ENCODE peak calls at places on chromosomes 12 and 14, in seven cellular contexts. One of them, this sample, is unnamed.

GRCh38 chr14:77238356-77238755 is 32.6 kb downstream of the NGB start:
- DNase-seq in activated CD4-positive, alpha-beta T cell treated with anti-CD3 and anti-CD28 coated beads, Interleukin-2, amount 50 U/mL, for 1 hour: no peak
- DNase-seq in NCI-H1417 treated with DMSO at 0.1 percent for 48 hours: no peak
- DNase-seq in GM03348: no peak
- DNase-seq in bronchial epithelial cell: no peak
- DNase-seq in sciatic nerve: no peak
- DNase-seq in lower leg skin: no peak
- DNase-seq in this sample: no peak

GRCh38 chr14:89386214-89386886 is 30.7 kb downstream of the FOXN3 start:
- DNase-seq in bronchial epithelial cell: no peak
- DNase-seq in NCI-H1417 treated with DMSO at 0.1 percent for 48 hours: no peak
- DNase-seq in GM03348: no peak
- DNase-seq in sciatic nerve: peak
- DNase-seq in activated CD4-positive, alpha-beta T cell treated with anti-CD3 and anti-CD28 coated beads, Interleukin-2, amount 50 U/mL, for 1 hour: no peak
- DNase-seq in lower leg skin: peak
- DNase-seq in this sample: no peak

GRCh38 chr12:20505056-20505455 is 136.7 kb downstream of the PDE3A start:
- DNase-seq in NCI-H1417 treated with DMSO at 0.1 percent for 48 hours: no peak
- DNase-seq in lower leg skin: no peak
- DNase-seq in activated CD4-positive, alpha-beta T cell treated with anti-CD3 and anti-CD28 coated beads, Interleukin-2, amount 50 U/mL, for 1 hour: no peak
- DNase-seq in sciatic nerve: no peak
- DNase-seq in bronchial epithelial cell: no peak
- DNase-seq in GM03348: no peak
- DNase-seq in this sample: no peak

GRCh38 chr14:61421212-61421923 is 100.0 kb downstream of the PRKCH start:
- DNase-seq in lower leg skin: no peak
- DNase-seq in GM03348: no peak
- DNase-seq in activated CD4-positive, alpha-beta T cell treated with anti-CD3 and anti-CD28 coated beads, Interleukin-2, amount 50 U/mL, for 1 hour: no peak
- DNase-seq in bronchial epithelial cell: peak
- DNase-seq in NCI-H1417 treated with DMSO at 0.1 percent for 48 hours: no peak
- DNase-seq in sciatic nerve: no peak
- DNase-seq in this sample: no peak

GRCh38 chr12:75446857-75447256 is 33.7 kb upstream of the GLIPR1 start:
- DNase-seq in activated CD4-positive, alpha-beta T cell treated with anti-CD3 and anti-CD28 coated beads, Interleukin-2, amount 50 U/mL, for 1 hour: no peak
- DNase-seq in lower leg skin: no peak
- DNase-seq in GM03348: peak
- DNase-seq in NCI-H1417 treated with DMSO at 0.1 percent for 48 hours: no peak
- DNase-seq in bronchial epithelial cell: peak
- DNase-seq in sciatic nerve: no peak
- DNase-seq in this sample: no peak

GRCh38 chr14:86799244-86799647 is 1193.7 kb downstream of the GALC start:
- DNase-seq in NCI-H1417 treated with DMSO at 0.1 percent for 48 hours: no peak
- DNase-seq in bronchial epithelial cell: peak
- DNase-seq in sciatic nerve: no peak
- DNase-seq in GM03348: peak
- DNase-seq in lower leg skin: no peak
- DNase-seq in activated CD4-positive, alpha-beta T cell treated with anti-CD3 and anti-CD28 coated beads, Interleukin-2, amount 50 U/mL, for 1 hour: no peak
- DNase-seq in this sample: no peak

GRCh38 chr12:57224973-57225679 is 4.4 kb upstream of the SHMT2 start:
- DNase-seq in GM03348: peak
- DNase-seq in lower leg skin: no peak
- DNase-seq in sciatic nerve: no peak
- DNase-seq in bronchial epithelial cell: no peak
- DNase-seq in NCI-H1417 treated with DMSO at 0.1 percent for 48 hours: no peak
- DNase-seq in activated CD4-positive, alpha-beta T cell treated with anti-CD3 and anti-CD28 coated beads, Interleukin-2, amount 50 U/mL, for 1 hour: peak
- DNase-seq in this sample: peak

GRCh38 chr14:105894125-105894977 is 368.0 kb downstream of the TMEM121 start:
- DNase-seq in NCI-H1417 treated with DMSO at 0.1 percent for 48 hours: no peak
- DNase-seq in sciatic nerve: peak
- DNase-seq in activated CD4-positive, alpha-beta T cell treated with anti-CD3 and anti-CD28 coated beads, Interleukin-2, amount 50 U/mL, for 1 hour: no peak
- DNase-seq in GM03348: no peak
- DNase-seq in lower leg skin: peak
- DNase-seq in bronchial epithelial cell: no peak
- DNase-seq in this sample: peak

GRCh38 chr14:93832076-93832475 is 43.8 kb upstream of the PRIMA1 start:
- DNase-seq in bronchial epithelial cell: no peak
- DNase-seq in lower leg skin: no peak
- DNase-seq in activated CD4-positive, alpha-beta T cell treated with anti-CD3 and anti-CD28 coated beads, Interleukin-2, amount 50 U/mL, for 1 hour: no peak
- DNase-seq in sciatic nerve: no peak
- DNase-seq in GM03348: no peak
- DNase-seq in NCI-H1417 treated with DMSO at 0.1 percent for 48 hours: no peak
- DNase-seq in this sample: no peak